ENCODE peak calls at places on chromosomes 13 and 19, in nine cellular contexts. I is ELF-1, Q is skeletal muscle cell, K is ecto neural progenitor cell, P is naive B cell, X is H9, L is foreskin fibroblast, H is GM04503, F is NCI-H1105. E is an unnamed sample.

GRCh38 chr13:84810781-84811180 is 928.5 kb upstream of the SLITRK1 start:
- DNase-seq in P (no peak), H (no peak), F (no peak), L (no peak), Q (no peak), X (no peak), I (peak; percentile 63), K (no peak), E (no peak)

GRCh38 chr13:44313674-44314073 is 60.0 kb upstream of the SERP2 start:
- DNase-seq in K (no peak), F (no peak), P (no peak), Q (peak; percentile 63), X (no peak), L (peak; percentile 87), I (no peak), H (no peak), E (no peak)

GRCh38 chr13:72390909-72391308 is 336.5 kb downstream of the MZT1 start:
- DNase-seq in K (no peak), H (no peak), Q (peak; percentile 1), P (no peak), L (no peak), I (no peak), F (no peak), X (no peak), E (no peak)

GRCh38 chr13:38535271-38535670 is 151.6 kb upstream of the FREM2 start:
- DNase-seq in L (no peak), Q (no peak), K (no peak), F (peak; percentile 60), I (no peak), X (no peak), P (no peak), H (no peak), E (peak; percentile 86)

GRCh38 chr13:37715606-37716015 is 117.0 kb upstream of the POSTN start:
- DNase-seq in H (no peak), I (no peak), Q (peak; percentile 46), K (no peak), X (no peak), F (no peak), L (peak; percentile 46), P (no peak), E (no peak)

GRCh38 chr13:113809934-113810333 is 50.9 kb downstream of the TMEM255B start:
- DNase-seq in Q (no peak), H (no peak), F (no peak), X (no peak), K (no peak), P (no peak), L (no peak), I (no peak), E (no peak)

GRCh38 chr19:13997637-13997962 is 8.5 kb downstream of the RFX1 start:
- DNase-seq in L (no peak), F (no peak), H (no peak), K (no peak), Q (no peak), P (no peak), X (no peak), I (peak; percentile 62), E (no peak)

GRCh38 chr13:29508130-29508873 is 87.2 kb downstream of the SLC7A1 start:
- DNase-seq in K (peak; percentile 86), I (peak; percentile 89), Q (peak; percentile 41), F (peak; percentile 79), L (peak; percentile 75), H (no peak), P (peak; percentile 56), X (peak; percentile 85), E (peak; percentile 67)

GRCh38 chr13:86585826-86586225 is 786.6 kb upstream of the SLITRK6 start:
- DNase-seq in K (no peak), F (no peak), X (no peak), I (no peak), L (peak; percentile 17), H (no peak), P (no peak), Q (peak; percentile 94), E (no peak)

GRCh38 chr13:33228645-33229445 is 56.7 kb downstream of the STARD13 start:
- DNase-seq in I (peak; percentile 30), X (no peak), F (no peak), L (peak; percentile 77), K (no peak), P (peak; percentile 28), Q (no peak), H (no peak), E (peak; percentile 43)

GRCh38 chr13:26883613-26884257 is 123.1 kb upstream of the GPR12 start:
- DNase-seq in P (no peak), F (no peak), K (no peak), L (no peak), I (no peak), H (no peak), X (no peak), Q (no peak), E (no peak)

GRCh38 chr19:50418186-50419021 is at the start of gene SPIB:
- DNase-seq in L (no peak), P (peak; percentile 74), Q (no peak), X (peak; percentile 33), I (peak; percentile 20), K (no peak), F (no peak), H (no peak), E (no peak)

GRCh38 chr13:109336730-109337129 is 449.7 kb downstream of the IRS2 start:
- DNase-seq in L (peak; percentile 77), Q (peak; percentile 78), K (no peak), P (no peak), F (no peak), H (peak; percentile 73), X (no peak), I (no peak), E (no peak)

GRCh38 chr19:12064266-12065099 is at the start of gene ZNF844:
- DNase-seq in F (no peak), I (peak; percentile 86), X (peak; percentile 97), P (peak; percentile 79), Q (peak; percentile 35), L (peak; percentile 90), K (peak; percentile 94), H (peak; percentile 63), E (peak; percentile 79)

GRCh38 chr13:108919036-108919907 is 289.9 kb downstream of the MYO16 start:
- DNase-seq in Q (no peak), I (no peak), K (no peak), L (no peak), H (no peak), X (no peak), F (no peak), P (no peak), E (no peak)

GRCh38 chr19:17266589-17266974 is 661 bp upstream of the BABAM1 start:
- DNase-seq in Q (no peak), I (no peak), P (no peak), L (no peak), F (no peak), X (no peak), K (no peak), H (no peak), E (no peak)

GRCh38 chr13:59444210-59444857 is 719.4 kb downstream of the DIAPH3 start:
- DNase-seq in I (no peak), P (no peak), L (no peak), K (no peak), H (no peak), Q (no peak), X (no peak), F (no peak), E (peak; percentile 63)

GRCh38 chr19:10318807-10319426 is 3.1 kb upstream of the FDX2 start:
- DNase-seq in Q (no peak), P (no peak), H (no peak), F (no peak), X (no peak), L (no peak), K (no peak), I (no peak), E (no peak)

GRCh38 chr19:38004505-38005223 is 97.7 kb downstream of the SIPA1L3 start:
- DNase-seq in I (peak; percentile 92), H (peak; percentile 95), P (peak; percentile 47), F (peak; percentile 91), X (peak; percentile 93), K (peak; percentile 90), Q (peak; percentile 93), L (peak; percentile 98), E (peak; percentile 75)